ENCODE peak calls at places on chromosome 14, in seven cellular contexts. D, P, V, M, W, L and J are unnamed samples.
A peak's percentile ranks its signal among the peaks of the same experiment; 100 is the strongest.

GRCh38 chr14:98293527-98293926 is 978.5 kb downstream of the BCL11B start:
- DNase-seq in W (no peak), V (no peak), M (no peak), D (no peak), P (no peak), L (no peak), J (peak; percentile 79)

GRCh38 chr14:64938972-64939816 is 3.4 kb downstream of the GPX2 start:
- DNase-seq in P (no peak), W (no peak), M (no peak), L (no peak), V (no peak), D (no peak), J (no peak)

GRCh38 chr14:24093901-24094838 is at the start of gene PCK2:
- DNase-seq in D (peak; percentile 98), V (peak; percentile 54), W (peak; percentile 91), P (peak; percentile 89), M (peak; percentile 96), L (peak; percentile 84), J (peak; percentile 92)

GRCh38 chr14:68782091-68782981 is 10.5 kb downstream of the ZFP36L1 start:
- DNase-seq in M (peak; percentile 64), W (no peak), P (no peak), L (no peak), V (no peak), D (peak; percentile 67), J (no peak)

GRCh38 chr14:69877492-69877891 is 1.7 kb upstream of the SMOC1 start:
- DNase-seq in M (peak; percentile 51), W (peak; percentile 30), V (peak; percentile 15), P (peak; percentile 11), D (peak; percentile 21), L (no peak), J (peak; percentile 60)

GRCh38 chr14:96752594-96752993 is 44.6 kb upstream of the VRK1 start:
- DNase-seq in P (peak; percentile 9), D (no peak), W (no peak), V (no peak), L (no peak), M (peak; percentile 52), J (no peak)

GRCh38 chr14:55545779-55546178 is 34.2 kb upstream of the KTN1 start:
- DNase-seq in W (no peak), L (no peak), M (no peak), D (no peak), P (no peak), V (no peak), J (no peak)

GRCh38 chr14:99538275-99538674 is 57.1 kb downstream of the CCNK start:
- DNase-seq in M (peak; percentile 52), V (no peak), W (peak; percentile 25), P (peak; percentile 69), L (no peak), D (no peak), J (no peak)

GRCh38 chr14:106039400-106039799 is 513.0 kb downstream of the TMEM121 start:
- DNase-seq in P (peak; percentile 6), L (peak; percentile 32), D (no peak), M (no peak), W (no peak), V (no peak), J (no peak)

GRCh38 chr14:47674546-47675238 is 713 bp downstream of the MDGA2 start:
- DNase-seq in V (no peak), L (no peak), P (no peak), W (no peak), D (no peak), M (no peak), J (no peak)

GRCh38 chr14:58354817-58355216 is 40.9 kb upstream of the TOMM20L start:
- DNase-seq in M (no peak), D (no peak), V (no peak), P (no peak), W (no peak), L (no peak), J (no peak)

GRCh38 chr14:77822307-77822706 is 22.4 kb downstream of the ADCK1 start:
- DNase-seq in P (no peak), D (no peak), M (no peak), W (no peak), V (no peak), L (no peak), J (no peak)

GRCh38 chr14:82642425-82642824 is 1108.8 kb upstream of the SEL1L start:
- DNase-seq in P (no peak), D (peak; percentile 4), W (peak; percentile 8), V (no peak), M (peak; percentile 20), L (peak; percentile 3), J (peak; percentile 13)

GRCh38 chr14:103188691-103189480 is 65.6 kb downstream of the TNFAIP2 start:
- DNase-seq in V (no peak), W (peak; percentile 24), P (no peak), L (no peak), M (peak; percentile 33), D (peak; percentile 67), J (peak; percentile 10)

GRCh38 chr14:60153996-60154395 is 11.2 kb downstream of the DHRS7 start:
- DNase-seq in L (no peak), V (no peak), P (no peak), D (no peak), W (no peak), M (no peak), J (no peak)

GRCh38 chr14:85248881-85249635 is 280.9 kb upstream of the FLRT2 start:
- DNase-seq in V (no peak), W (peak; percentile 25), D (no peak), P (no peak), L (peak; percentile 43), M (no peak), J (peak; percentile 76)

GRCh38 chr14:56709201-56709600 is 101.1 kb downstream of the OTX2 start:
- DNase-seq in L (no peak), M (no peak), V (no peak), D (no peak), W (no peak), P (no peak), J (no peak)

GRCh38 chr14:104192146-104192882 is 53.9 kb downstream of the KIF26A start:
- DNase-seq in V (no peak), W (no peak), L (no peak), M (no peak), D (no peak), P (no peak), J (no peak)

GRCh38 chr14:67411820-67412421 is at the start of gene PLEK2:
- DNase-seq in W (peak; percentile 41), D (peak; percentile 95), L (peak; percentile 86), P (no peak), M (peak; percentile 66), V (no peak), J (peak; percentile 90)

GRCh38 chr14:105092124-105092911 is 27.1 kb upstream of the GPR132 start:
- DNase-seq in M (peak; percentile 45), L (peak; percentile 38), P (peak; percentile 68), W (peak; percentile 44), D (peak; percentile 88), V (no peak), J (peak; percentile 41)

GRCh38 chr14:65103150-65103760 is 938 bp upstream of the MAX start:
- DNase-seq in D (no peak), V (no peak), L (peak; percentile 29), M (peak; percentile 50), P (peak; percentile 20), W (no peak), J (no peak)

GRCh38 chr14:103224996-103225874 is 102.0 kb downstream of the TNFAIP2 start:
- DNase-seq in V (no peak), P (no peak), L (no peak), M (no peak), D (no peak), W (no peak), J (no peak)

GRCh38 chr14:96502621-96503251 is 554 bp downstream of the PAPOLA start:
- DNase-seq in V (peak; percentile 62), D (peak; percentile 36), W (peak; percentile 48), L (peak; percentile 23), M (peak; percentile 70), P (peak; percentile 35), J (peak; percentile 34)

GRCh38 chr14:37328673-37329072 is 130.9 kb downstream of the MIPOL1 start:
- DNase-seq in P (no peak), V (no peak), M (no peak), D (no peak), L (no peak), W (no peak), J (no peak)

GRCh38 chr14:90447720-90448497 is 51.1 kb downstream of the CALM1 start:
- DNase-seq in L (no peak), W (no peak), P (no peak), V (no peak), D (no peak), M (no peak), J (peak; percentile 31)

GRCh38 chr14:101495827-101496778 is 65.2 kb upstream of the DIO3 start:
- DNase-seq in L (no peak), D (no peak), M (no peak), V (no peak), W (no peak), P (no peak), J (no peak)

GRCh38 chr14:101599234-101599885 is 38.1 kb downstream of the DIO3 start:
- DNase-seq in D (no peak), W (no peak), M (no peak), P (no peak), V (no peak), L (no peak), J (no peak)

GRCh38 chr14:104138098-104138890 is at the start of gene KIF26A:
- DNase-seq in D (no peak), W (no peak), V (no peak), P (no peak), L (peak; percentile 25), M (peak; percentile 77), J (peak; percentile 6)

GRCh38 chr14:105974902-105975301 is 448.5 kb downstream of the TMEM121 start:
- DNase-seq in P (peak; percentile 21), V (no peak), M (peak; percentile 38), D (no peak), W (no peak), L (no peak), J (no peak)

GRCh38 chr14:42112108-42112507 is 505.4 kb downstream of the LRFN5 start:
- DNase-seq in L (peak; percentile 66), M (peak; percentile 26), D (no peak), V (no peak), W (peak; percentile 2), P (peak; percentile 12), J (peak; percentile 67)

GRCh38 chr14:103685276-103686211 is 29.7 kb downstream of the XRCC3 start:
- DNase-seq in V (no peak), M (no peak), P (no peak), D (no peak), W (no peak), L (no peak), J (no peak)

GRCh38 chr14:98144964-98145363 is 1127.0 kb downstream of the BCL11B start:
- DNase-seq in W (no peak), D (no peak), V (no peak), L (peak; percentile 3), P (no peak), M (peak; percentile 62), J (peak; percentile 42)

GRCh38 chr14:89419973-89420482 is 3.0 kb upstream of the FOXN3 start:
- DNase-seq in P (no peak), W (no peak), M (no peak), D (no peak), L (no peak), V (no peak), J (no peak)

GRCh38 chr14:76882646-76883045 is 56.4 kb downstream of the LRRC74A start:
- DNase-seq in V (no peak), D (no peak), L (no peak), P (no peak), W (no peak), M (no peak), J (no peak)

GRCh38 chr14:61531741-61532505 is 163.4 kb upstream of the HIF1A start:
- DNase-seq in V (no peak), L (peak; percentile 47), M (no peak), D (peak; percentile 91), P (no peak), W (peak; percentile 39), J (no peak)

GRCh38 chr14:80239631-80240030 is 28.3 kb upstream of the DIO2 start:
- DNase-seq in V (no peak), M (no peak), P (peak; percentile 3), W (no peak), L (no peak), D (no peak), J (no peak)